ENCODE peak calls at places on chromosomes 6 and 20, in four cellular contexts. D is osteocyte, I is astrocyte of the spinal cord, U is heart right ventricle. J is an unnamed sample.

GRCh38 chr6:45416700-45417099 is 39.0 kb upstream of the SUPT3H start:
- DNase-seq in U (no peak), D (no peak), I (no peak), J (no peak)

GRCh38 chr20:22106308-22106938 is 401.0 kb downstream of the PAX1 start:
- DNase-seq in I (peak), U (no peak), D (no peak), J (no peak)

GRCh38 chr20:46638367-46639274 is 12.6 kb downstream of the SLC13A3 start:
- DNase-seq in I (no peak), U (no peak), D (peak), J (no peak)

GRCh38 chr6:82875573-82876185 is 190.0 kb downstream of the UBE3D start:
- DNase-seq in I (peak), D (no peak), U (no peak), J (peak)

GRCh38 chr6:144064831-144065668 is 30.3 kb downstream of the SF3B5 start:
- DNase-seq in I (no peak), D (no peak), U (no peak), J (no peak)

GRCh38 chr6:84411060-84411629 is 183.7 kb upstream of the CEP162 start:
- DNase-seq in U (no peak), D (no peak), I (peak), J (no peak)

GRCh38 chr20:53763707-53764415 is 170.2 kb upstream of the ZNF217 start:
- DNase-seq in D (no peak), I (peak), U (no peak), J (no peak)

GRCh38 chr6:147707524-147707923 is 199.0 kb downstream of the SAMD5 start:
- DNase-seq in U (no peak), D (no peak), I (no peak), J (no peak)

GRCh38 chr6:108168980-108169800 is 3.4 kb downstream of the NR2E1 start:
- DNase-seq in D (no peak), U (no peak), I (no peak), J (no peak)

GRCh38 chr6:10800810-10801209 is 37.5 kb downstream of the MAK start:
- DNase-seq in U (no peak), D (no peak), I (no peak), J (peak)

GRCh38 chr6:11439017-11439420 is 98.5 kb upstream of the TMEM170B start:
- DNase-seq in U (no peak), I (no peak), D (no peak), J (no peak)

GRCh38 chr20:3312940-3313656 is 74.1 kb upstream of the SLC4A11 start:
- DNase-seq in D (no peak), I (peak), U (no peak), J (peak)

DNA sequence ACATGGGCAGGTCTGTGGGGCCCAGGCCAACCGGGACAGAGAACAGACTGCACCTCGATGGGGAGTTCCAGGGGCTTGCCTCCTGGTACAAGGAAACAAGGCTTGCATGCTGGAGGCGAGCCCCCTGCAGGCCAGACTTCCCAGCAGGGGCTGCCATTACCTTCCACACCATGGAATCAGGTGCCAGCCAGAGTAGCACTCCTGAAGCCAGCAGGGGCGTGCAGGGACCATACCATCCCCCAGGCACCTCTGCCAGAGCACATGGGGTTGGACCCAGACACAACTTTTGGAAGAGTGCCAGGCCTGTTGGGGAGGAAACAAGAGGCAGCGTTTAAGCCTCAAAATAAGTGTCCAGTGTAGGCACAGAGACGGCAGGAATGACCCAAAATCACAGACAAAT is 6.5 kb downstream of the DDO start:
- DNase-seq in U (no peak), I (no peak), D (peak), J (no peak)
- TF ChIP-seq CTCF in U (no peak), I (no peak), D (no peak), J (peak)

GRCh38 chr6:27092316-27092692 is 155.2 kb upstream of the PRSS16 start:
- DNase-seq in I (no peak), U (no peak), D (no peak), J (no peak)

GRCh38 chr6:27096834-27097511 is 150.5 kb upstream of the PRSS16 start:
- DNase-seq in U (no peak), D (no peak), I (peak), J (no peak)

GRCh38 chr6:27088068-27088467 is 159.4 kb upstream of the PRSS16 start:
- DNase-seq in I (no peak), U (no peak), D (no peak), J (no peak)

GRCh38 chr6:27095914-27096313 is 151.6 kb upstream of the PRSS16 start:
- DNase-seq in U (no peak), I (no peak), D (no peak), J (no peak)

GRCh38 chr6:27091661-27092315 is 155.7 kb upstream of the PRSS16 start:
- DNase-seq in D (no peak), U (no peak), I (peak), J (peak)
- TF ChIP-seq CTCF in D (no peak), U (no peak), I (no peak), J (no peak)

GRCh38 chr6:137176729-137177128 is 3.3 kb upstream of the IL22RA2 start:
- DNase-seq in I (no peak), D (no peak), U (no peak), J (no peak)

GRCh38 chr6:137173501-137173900 is at the start of gene IL22RA2:
- DNase-seq in D (no peak), U (no peak), I (no peak), J (no peak)

GRCh38 chr6:137177611-137178010 is 4.2 kb upstream of the IL22RA2 start:
- DNase-seq in U (no peak), D (no peak), I (no peak), J (no peak)

GRCh38 chr6:137172734-137173431 is 561 bp downstream of the IL22RA2 start:
- DNase-seq in D (no peak), I (no peak), U (no peak), J (no peak)

GRCh38 chr6:137175157-137175889 is 1.9 kb upstream of the IL22RA2 start:
- DNase-seq in D (no peak), U (no peak), I (no peak), J (no peak)
- TF ChIP-seq CTCF in D (no peak), U (no peak), I (no peak), J (no peak)

GRCh38 chr6:47079638-47080037 is 37.5 kb upstream of the ADGRF1 start:
- DNase-seq in U (no peak), I (no peak), D (no peak), J (no peak)
- TF ChIP-seq CTCF in U (no peak), I (no peak), D (no peak), J (no peak)